ENCODE peak calls at places on chromosomes 1 and 21, in four cellular contexts. J is stomach, K is heart left ventricle, B is endothelial cell of umbilical vein. W is an unnamed sample.

GRCh38 chr1:171345536-171345935 is 31.6 kb downstream of the FMO4 start:
- DNase-seq in K (no peak), J (no peak), B (no peak), W (no peak)

GRCh38 chr1:203320546-203321272 is 15.4 kb downstream of the BTG2 start:
- DNase-seq in B (peak; percentile 94), J (peak; percentile 85), K (peak; percentile 66), W (peak; percentile 87)

GRCh38 chr1:61375082-61375880 is 292.9 kb downstream of the NFIA start:
- DNase-seq in K (no peak), J (no peak), B (no peak), W (no peak)

GRCh38 chr21:41369915-41370839 is 8.3 kb downstream of the MX2 start:
- DNase-seq in J (peak; percentile 25), K (peak; percentile 69), B (no peak), W (peak; percentile 32)

GRCh38 chr1:26148887-26149286 is 10.0 kb upstream of the FAM110D start:
- DNase-seq in B (no peak), K (no peak), J (no peak), W (no peak)

GRCh38 chr1:92960395-92961130 is 699 bp downstream of the DIPK1A start:
- DNase-seq in J (peak; percentile 68), K (no peak), B (peak; percentile 75), W (no peak)

GRCh38 chr1:24289937-24290595 is 29.1 kb upstream of the GRHL3 start:
- DNase-seq in J (peak; percentile 67), K (peak; percentile 90), B (peak; percentile 93), W (peak; percentile 94)

GRCh38 chr1:213987876-213988638 is at the start of gene PROX1:
- DNase-seq in B (peak; percentile 97), K (peak; percentile 86), J (peak; percentile 77), W (peak; percentile 30)

DNA sequence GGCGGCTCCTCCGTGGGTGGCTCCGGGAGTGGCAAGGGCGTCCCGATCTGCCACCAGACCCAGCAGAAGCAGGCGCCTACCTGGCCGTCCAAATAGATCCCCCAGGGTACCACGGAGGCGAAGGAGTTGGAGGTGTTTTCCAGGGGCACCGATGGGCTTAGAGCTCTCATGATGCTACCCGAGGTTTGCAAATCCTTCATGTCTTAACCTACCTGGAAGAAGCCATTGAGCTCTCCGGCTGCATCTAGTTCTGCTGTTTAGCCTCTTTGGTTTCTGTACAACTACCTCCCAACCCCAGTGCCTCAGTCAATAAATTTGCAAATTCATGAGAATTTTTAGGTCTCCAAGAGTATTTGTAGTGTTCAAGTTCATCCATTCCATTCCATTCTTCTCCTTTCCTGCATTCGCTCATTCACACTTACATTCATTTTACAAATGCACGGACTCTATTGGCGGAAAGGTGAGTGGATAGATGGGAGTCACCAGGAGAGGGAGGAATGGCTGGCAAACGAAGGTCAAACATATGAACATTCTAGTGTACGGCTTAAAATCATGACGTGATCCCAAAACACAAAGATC is 2.4 kb downstream of the LORICRIN start:
- DNase-seq in J (no peak), K (no peak), B (no peak), W (no peak)
- TF ChIP-seq CTCF in J (no peak), K (no peak), B (no peak), W (no peak)

GRCh38 chr1:9234223-9235122 is at the start of gene H6PD:
- DNase-seq in J (peak; percentile 88), B (peak; percentile 74), K (peak; percentile 95), W (peak; percentile 97)
- TF ChIP-seq POLR2A in J (no peak), B (peak; percentile 96), K (peak; percentile 23), W (peak; percentile 93)

DNA sequence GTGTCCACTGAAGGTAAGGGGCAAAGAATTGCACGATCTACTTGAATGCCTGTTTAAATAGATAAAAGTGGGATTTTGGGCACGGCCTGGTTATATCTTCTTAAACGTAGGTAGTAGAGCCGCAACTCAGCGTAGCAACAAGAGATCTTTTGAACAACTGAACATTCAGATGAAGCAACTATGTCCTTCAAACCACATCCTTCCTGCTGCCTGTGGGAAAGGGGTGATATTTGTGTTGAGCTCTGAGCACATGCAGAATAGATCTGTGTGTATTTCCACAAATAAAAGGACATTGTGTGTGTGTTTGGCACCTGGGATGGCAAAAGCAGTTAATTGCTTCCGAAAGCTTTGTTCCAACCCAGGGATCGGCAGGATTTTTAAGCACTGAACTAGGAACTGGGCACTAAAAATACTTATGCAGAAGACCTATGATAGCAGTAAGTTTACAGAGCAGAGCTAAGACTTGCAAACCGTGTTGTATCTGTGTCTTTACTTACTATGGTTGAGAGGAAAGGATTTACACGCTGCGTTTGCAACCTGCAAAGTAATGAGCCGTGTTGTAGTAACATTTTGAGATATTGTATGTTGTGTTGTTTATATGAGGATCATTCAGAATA is 333.4 kb downstream of the CHRM3 start:
- DNase-seq in K (no peak), J (no peak), B (no peak), W (peak; percentile 26)
- H3K4me3 ChIP-seq in K (no peak overlapping the region), J (peak overlapping the region; percentile 8), B (no peak overlapping the region), W (no peak overlapping the region)

DNA sequence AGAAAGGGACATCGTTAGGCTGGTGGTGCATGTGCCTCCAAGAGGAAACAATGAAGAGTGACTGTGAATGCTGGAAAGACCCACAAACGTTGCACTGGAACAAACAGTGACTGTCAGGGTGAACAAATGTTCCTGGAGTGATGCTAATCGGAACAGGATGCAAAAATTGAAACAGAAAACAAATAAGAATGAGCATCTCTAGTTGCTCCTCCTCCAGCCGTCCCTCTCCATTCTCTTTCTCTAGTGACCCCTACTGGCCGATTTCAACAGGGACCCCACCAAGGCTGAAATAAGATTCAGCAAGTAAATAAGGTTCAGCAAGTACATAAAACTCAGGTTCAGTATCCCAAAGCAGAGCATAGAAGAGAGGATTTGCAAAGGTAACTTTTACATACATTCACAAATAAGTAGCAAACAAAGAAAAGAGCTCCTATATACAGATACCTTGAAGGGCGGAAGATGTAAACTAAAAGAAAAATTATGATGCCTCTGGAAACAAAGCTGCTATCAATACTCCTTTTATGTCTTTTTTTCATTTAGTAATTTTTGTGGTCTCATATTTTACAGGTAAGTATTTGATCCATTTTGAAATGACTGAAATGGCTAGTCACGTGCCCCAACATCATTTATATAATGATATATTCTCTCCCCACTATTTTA is 836.1 kb upstream of the ADAMTS5 start:
- DNase-seq in B (peak; percentile 39), J (peak; percentile 44), K (no peak), W (no peak)
- TF ChIP-seq CTCF in B (peak; percentile 65), J (peak; percentile 27), K (peak; percentile 65), W (peak; percentile 50)

DNA sequence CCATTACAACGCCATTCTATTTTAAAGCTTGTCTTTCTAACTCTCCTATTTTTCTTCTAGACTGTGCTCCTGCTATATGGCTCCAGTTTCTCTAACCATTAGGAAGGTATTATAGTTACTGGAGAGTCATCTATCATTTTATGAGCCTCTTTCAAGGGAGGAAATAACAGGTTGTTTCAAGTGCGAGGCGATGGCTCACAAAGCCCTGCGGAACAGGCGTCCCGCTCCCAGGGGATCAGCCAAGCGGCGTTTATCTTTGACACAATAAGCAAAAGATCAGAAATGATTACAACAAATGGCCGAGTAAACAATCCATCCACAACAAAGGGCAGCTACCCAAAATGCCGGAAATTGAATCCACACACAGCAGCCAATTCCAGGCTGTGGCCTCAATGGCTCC is 249.5 kb upstream of the POU3F1 start:
- DNase-seq in B (no peak), K (no peak), J (no peak), W (no peak)
- TF ChIP-seq POLR2A in B (no peak), K (no peak), J (no peak), W (no peak)

GRCh38 chr1:162660598-162660997 is 28.3 kb downstream of the DDR2 start:
- DNase-seq in B (no peak), J (no peak), K (no peak), W (no peak)
- H3K4me3 ChIP-seq in B (no peak overlapping the region), J (no peak overlapping the region), K (no peak overlapping the region), W (no peak overlapping the region)

GRCh38 chr21:33378081-33378480 is 25.1 kb upstream of the IFNGR2 start:
- DNase-seq in B (no peak), K (no peak), J (no peak), W (no peak)
- TF ChIP-seq CTCF in B (no peak), K (no peak), J (no peak), W (no peak)

GRCh38 chr1:31717341-31717740 is 13.5 kb upstream of the COL16A1 start:
- DNase-seq in K (no peak), J (no peak), B (no peak), W (no peak)

GRCh38 chr1:31712625-31713024 is 8.8 kb upstream of the COL16A1 start:
- DNase-seq in K (no peak), B (peak; percentile 76), J (peak; percentile 73), W (no peak)

GRCh38 chr1:31714442-31715096 is 10.8 kb upstream of the COL16A1 start:
- DNase-seq in B (peak; percentile 70), K (peak; percentile 84), J (peak; percentile 42), W (peak; percentile 28)

GRCh38 chr1:31715873-31716220 is 12.0 kb upstream of the COL16A1 start:
- DNase-seq in J (no peak), B (peak; percentile 18), K (no peak), W (no peak)

GRCh38 chr1:31715097-31715872 is 11.5 kb upstream of the COL16A1 start:
- DNase-seq in B (peak; percentile 92), K (peak; percentile 96), J (peak; percentile 90), W (peak; percentile 94)
- TF ChIP-seq POLR2A in B (no peak), K (peak; percentile 52), J (no peak), W (no peak)

DNA sequence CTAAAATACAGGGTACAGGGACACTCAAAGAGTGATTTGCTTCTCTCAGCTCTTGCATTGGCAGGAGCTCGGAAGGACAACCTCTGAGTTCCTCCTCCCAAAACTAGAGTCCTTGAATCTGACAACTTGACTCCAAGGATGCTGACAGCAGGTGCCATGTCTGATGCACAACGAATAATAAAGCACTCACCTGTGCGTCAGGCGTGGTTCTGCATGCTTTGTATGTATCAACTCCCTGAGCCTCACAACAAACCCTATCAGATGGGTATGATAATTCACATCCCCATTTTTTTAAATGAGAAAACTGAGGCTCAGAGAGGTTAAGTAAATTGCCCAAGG is 1.4 kb downstream of the LAPTM5 start:
- DNase-seq in K (no peak), J (no peak), B (no peak), W (no peak)
- H3K4me3 ChIP-seq in K (no peak overlapping the region), J (peak overlapping the region; percentile 17), B (no peak overlapping the region), W (peak overlapping the region; percentile 58)

DNA sequence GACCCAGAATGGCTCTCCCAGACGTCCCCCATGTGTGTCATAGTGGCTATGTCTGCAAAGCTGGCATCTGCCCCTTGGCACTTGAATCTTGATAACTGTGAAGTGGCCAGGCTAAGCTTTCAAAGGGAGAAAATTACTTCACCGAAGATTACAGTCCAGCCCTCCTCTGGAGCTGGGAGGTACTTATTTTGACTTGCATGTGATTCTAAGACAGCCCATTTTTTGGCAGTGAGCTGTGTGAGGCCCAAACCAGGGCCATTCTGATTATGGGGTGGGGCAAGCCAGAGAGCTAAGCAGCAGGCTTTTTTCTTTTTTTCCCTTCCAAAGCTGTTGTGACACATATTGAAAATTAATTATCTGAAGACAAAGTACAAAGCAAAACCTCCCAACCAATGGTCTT is 42.1 kb upstream of the C8B start:
- DNase-seq in J (no peak), B (no peak), K (no peak), W (no peak)
- TF ChIP-seq CTCF in J (no peak), B (no peak), K (no peak), W (no peak)

W was measured in upper lobe of left lung.